ENCODE peak calls at places on chromosomes 7 and 10, in ten cellular contexts. Z is nucleus accumbens, S is CD14-positive monocyte, C is endothelial cell of umbilical vein, X is NCI-H1417, W is transverse colon, I is anterior cingulate cortex, L is HFF-Myc, P is brain microvascular endothelial cell, F is NCI-H69. R is an unnamed sample.

GRCh38 chr7:64515330-64515729 is 47.5 kb downstream of the ZNF680 start:
- DNase-seq in Z (no peak), S (no peak), C (no peak), X (no peak), W (no peak), I (no peak), L (no peak), P (peak), F (no peak), R (no peak)

GRCh38 chr7:40986351-40986873 is 716.5 kb downstream of the INHBA start:
- DNase-seq in Z (no peak), S (no peak), C (no peak), X (peak), W (no peak), I (no peak), L (no peak), P (peak), F (peak), R (peak)

GRCh38 chr10:15472431-15473400 is 101.6 kb upstream of the FAM171A1 start:
- DNase-seq in Z (no peak), S (no peak), C (no peak), X (no peak), W (no peak), I (no peak), L (no peak), P (peak), F (no peak), R (peak)

GRCh38 chr10:16545126-16545736 is 23.6 kb upstream of the C1QL3 start:
- DNase-seq in Z (no peak), S (no peak), C (peak), X (peak), W (no peak), I (no peak), L (peak), P (peak), F (peak), R (peak)

GRCh38 chr7:94045566-94045965 is 41.4 kb upstream of the BET1 start:
- DNase-seq in Z (no peak), S (no peak), C (no peak), X (no peak), W (no peak), I (no peak), L (no peak), P (no peak), F (no peak), R (no peak)

GRCh38 chr7:27179503-27180430 is 5.3 kb downstream of the HOXA11 start:
- DNase-seq in Z (peak), S (peak), C (peak), X (no peak), W (peak), I (no peak), L (no peak), P (no peak), F (peak), R (peak)

GRCh38 chr7:23894891-23895569 is 185.0 kb downstream of the STK31 start:
- DNase-seq in Z (no peak), S (no peak), C (no peak), X (no peak), W (no peak), I (no peak), L (no peak), P (no peak), F (no peak), R (no peak)

GRCh38 chr7:70647801-70648491 is 484.0 kb upstream of the GALNT17 start:
- DNase-seq in Z (no peak), S (no peak), C (no peak), X (no peak), W (peak), I (no peak), L (peak), P (peak), F (no peak), R (no peak)

GRCh38 chr10:77031531-77031930 is 606.1 kb downstream of the KCNMA1 start:
- DNase-seq in Z (no peak), S (no peak), C (no peak), X (no peak), W (no peak), I (no peak), L (no peak), P (no peak), F (peak), R (no peak)

GRCh38 chr10:90306187-90306586 is 551.7 kb downstream of the HTR7 start:
- DNase-seq in Z (no peak), S (no peak), C (peak), X (peak), W (no peak), I (no peak), L (peak), P (peak), F (peak), R (peak)

GRCh38 chr10:43259981-43260761 is 6.7 kb downstream of the RASGEF1A start:
- DNase-seq in Z (no peak), S (no peak), C (no peak), X (peak), W (no peak), I (no peak), L (no peak), P (no peak), F (peak), R (no peak)

GRCh38 chr10:79066460-79067240 is 2.1 kb upstream of the ZMIZ1 start:
- DNase-seq in Z (no peak), S (no peak), C (peak), X (peak), W (no peak), I (peak), L (no peak), P (no peak), F (peak), R (peak)

GRCh38 chr10:114631090-114631677 is 26.9 kb downstream of the ABLIM1 start:
- DNase-seq in Z (no peak), S (no peak), C (peak), X (peak), W (no peak), I (no peak), L (no peak), P (no peak), F (peak), R (no peak)

GRCh38 chr10:57119690-57120089 is 758.6 kb upstream of the ZWINT start:
- DNase-seq in Z (no peak), S (no peak), C (no peak), X (no peak), W (no peak), I (no peak), L (no peak), P (no peak), F (no peak), R (no peak)

GRCh38 chr7:151366872-151367207 is 25.2 kb downstream of the NUB1 start:
- DNase-seq in Z (no peak), S (no peak), C (no peak), X (no peak), W (no peak), I (no peak), L (peak), P (peak), F (no peak), R (peak)

GRCh38 chr7:924541-925231 is 29.8 kb downstream of the ADAP1 start:
- DNase-seq in Z (no peak), S (peak), C (no peak), X (no peak), W (peak), I (no peak), L (no peak), P (peak), F (no peak), R (no peak)

GRCh38 chr7:44536090-44536489 is 5.0 kb downstream of the NPC1L1 start:
- DNase-seq in Z (no peak), S (no peak), C (no peak), X (no peak), W (no peak), I (no peak), L (no peak), P (no peak), F (no peak), R (peak)

GRCh38 chr7:44727346-44728262 is 21.0 kb upstream of the ZMIZ2 start:
- DNase-seq in Z (no peak), S (no peak), C (peak), X (no peak), W (no peak), I (no peak), L (no peak), P (peak), F (no peak), R (no peak)

GRCh38 chr7:76346778-76347177 is 12.0 kb downstream of the YWHAG start:
- DNase-seq in Z (no peak), S (no peak), C (peak), X (no peak), W (no peak), I (no peak), L (no peak), P (no peak), F (no peak), R (no peak)

GRCh38 chr10:85311599-85312337 is 983.4 kb downstream of the CCSER2 start:
- DNase-seq in Z (no peak), S (no peak), C (no peak), X (no peak), W (no peak), I (no peak), L (no peak), P (no peak), F (no peak), R (no peak)

GRCh38 chr7:70598976-70599375 is 533.0 kb upstream of the GALNT17 start:
- DNase-seq in Z (no peak), S (no peak), C (no peak), X (peak), W (peak), I (no peak), L (no peak), P (no peak), F (peak), R (no peak)

GRCh38 chr10:131921191-131921590 is 20.4 kb downstream of the PPP2R2D start:
- DNase-seq in Z (peak), S (no peak), C (no peak), X (no peak), W (no peak), I (no peak), L (no peak), P (no peak), F (peak), R (peak)

GRCh38 chr10:1715821-1716220 is 21.5 kb downstream of the ADARB2 start:
- DNase-seq in Z (no peak), S (no peak), C (no peak), X (no peak), W (peak), I (no peak), L (no peak), P (no peak), F (no peak), R (peak)

GRCh38 chr10:11793762-11794479 is 29.2 kb upstream of the PROSER2 start:
- DNase-seq in Z (no peak), S (no peak), C (no peak), X (no peak), W (no peak), I (no peak), L (no peak), P (peak), F (no peak), R (peak)

GRCh38 chr10:14904316-14904732 is 25.7 kb downstream of the SUV39H2 start:
- DNase-seq in Z (no peak), S (no peak), C (peak), X (peak), W (no peak), I (no peak), L (no peak), P (peak), F (peak), R (peak)

GRCh38 chr7:100825215-100825671 is 2.1 kb downstream of the EPHB4 start:
- DNase-seq in Z (no peak), S (no peak), C (peak), X (no peak), W (no peak), I (no peak), L (no peak), P (no peak), F (peak), R (peak)

GRCh38 chr7:37956791-37957190 is 36.4 kb downstream of the EPDR1 start:
- DNase-seq in Z (no peak), S (no peak), C (no peak), X (no peak), W (no peak), I (no peak), L (no peak), P (no peak), F (no peak), R (no peak)

GRCh38 chr10:71708301-71708703 is 11.3 kb downstream of the C10orf105 start:
- DNase-seq in Z (peak), S (no peak), C (peak), X (peak), W (peak), I (peak), L (no peak), P (no peak), F (peak), R (peak)

R was measured in left kidney.